ENCODE peak calls at places on chromosomes 6 and 20, in five cellular contexts. E is transverse colon, Z is tibial nerve, J is right lobe of liver, Y is breast epithelium. S is an unnamed sample.

GRCh38 chr6:109714156-109714555 is 23.1 kb downstream of the FIG4 start:
- DNase-seq in Z (no peak), J (no peak), Y (no peak), E (no peak), S (no peak)

GRCh38 chr6:32941412-32941784 is 570 bp upstream of the HLA-DMB start:
- DNase-seq in Z (no peak), Y (no peak), E (peak; percentile 32), J (no peak), S (no peak)

GRCh38 chr20:6993016-6993415 is 225.5 kb downstream of the BMP2 start:
- DNase-seq in Z (no peak), Y (no peak), E (no peak), J (no peak), S (no peak)

GRCh38 chr6:13327691-13328075 is 654 bp downstream of the TBC1D7 start:
- DNase-seq in E (no peak), J (no peak), Y (no peak), Z (no peak), S (no peak)

GRCh38 chr6:13024616-13025015 is 303.7 kb downstream of the TBC1D7 start:
- DNase-seq in Z (no peak), J (no peak), E (no peak), Y (no peak), S (no peak)

GRCh38 chr20:2797136-2797983 is 3.1 kb downstream of the CPXM1 start:
- DNase-seq in E (no peak), Z (no peak), Y (no peak), J (no peak), S (no peak)

GRCh38 chr20:3123542-3123941 is 36.1 kb downstream of the FASTKD5 start:
- DNase-seq in Z (no peak), Y (no peak), J (no peak), E (no peak), S (no peak)

GRCh38 chr6:82878812-82879211 is 186.8 kb downstream of the UBE3D start:
- DNase-seq in J (no peak), Y (no peak), Z (no peak), E (no peak), S (no peak)

GRCh38 chr6:105522626-105523322 is 119.9 kb upstream of the PREP start:
- DNase-seq in J (no peak), Z (no peak), Y (no peak), E (no peak), S (no peak)

GRCh38 chr6:82030761-82031160 is 216.8 kb downstream of the IBTK start:
- DNase-seq in J (no peak), E (no peak), Y (no peak), Z (no peak), S (no peak)

GRCh38 chr6:31042801-31043200 is 32.5 kb downstream of the MUC22 start:
- DNase-seq in Z (peak; percentile 62), J (peak; percentile 59), Y (peak; percentile 58), E (peak; percentile 26), S (no peak)

GRCh38 chr20:47642624-47643023 is 140.9 kb downstream of the NCOA3 start:
- DNase-seq in J (no peak), Z (no peak), Y (no peak), E (no peak), S (no peak)

GRCh38 chr6:161748535-161749386 is 474.9 kb upstream of the AGPAT4 start:
- DNase-seq in Y (no peak), E (peak; percentile 14), Z (peak; percentile 22), J (peak; percentile 49), S (no peak)

GRCh38 chr20:62631336-62632317 is 10.7 kb upstream of the SLCO4A1 start:
- DNase-seq in J (no peak), E (no peak), Z (no peak), Y (no peak), S (no peak)

GRCh38 chr6:15588966-15589634 is 73.7 kb downstream of the DTNBP1 start:
- DNase-seq in J (no peak), Y (no peak), E (no peak), Z (no peak), S (no peak)

GRCh38 chr20:38724603-38725457 is 544 bp downstream of the SLC32A1 start:
- DNase-seq in E (no peak), Y (no peak), J (no peak), Z (no peak), S (no peak)

GRCh38 chr6:110415297-110415916 is at the start of gene DDO:
- DNase-seq in J (peak; percentile 98), Z (peak; percentile 8), Y (peak; percentile 86), E (peak; percentile 52), S (no peak)

GRCh38 chr6:144647971-144648651 is 363.0 kb downstream of the UTRN start:
- DNase-seq in Z (no peak), E (no peak), Y (no peak), J (no peak), S (no peak)

GRCh38 chr6:16739329-16739801 is 21.9 kb downstream of the ATXN1 start:
- DNase-seq in E (no peak), J (no peak), Y (no peak), Z (no peak), S (no peak)
- H3K27ac ChIP-seq in E (peak overlapping the region; percentile 50), J (no peak overlapping the region), Y (peak overlapping the region; percentile 40), Z (no peak overlapping the region), S (peak overlapping the region; percentile 42)

GRCh38 chr6:111483736-111484654 is 977 bp upstream of the REV3L start:
- DNase-seq in Y (peak; percentile 84), Z (peak; percentile 94), J (peak; percentile 94), E (peak; percentile 92), S (peak; percentile 67)
- TF ChIP-seq POLR2A in Y (peak; percentile 72), Z (peak; percentile 47), J (peak; percentile 94), E (peak; percentile 83), S (no peak)

GRCh38 chr6:142912125-142912524 is 32.9 kb downstream of the HIVEP2 start:
- DNase-seq in Z (no peak), Y (no peak), E (no peak), J (no peak), S (no peak)

GRCh38 chr6:142913036-142913510 is 31.9 kb downstream of the HIVEP2 start:
- DNase-seq in Z (no peak), Y (no peak), E (no peak), J (no peak), S (no peak)

GRCh38 chr6:142915129-142915697 is 29.8 kb downstream of the HIVEP2 start:
- DNase-seq in J (no peak), E (no peak), Z (no peak), Y (no peak), S (no peak)

GRCh38 chr6:142914371-142914770 is 30.6 kb downstream of the HIVEP2 start:
- DNase-seq in J (no peak), Y (no peak), Z (no peak), E (no peak), S (no peak)

DNA sequence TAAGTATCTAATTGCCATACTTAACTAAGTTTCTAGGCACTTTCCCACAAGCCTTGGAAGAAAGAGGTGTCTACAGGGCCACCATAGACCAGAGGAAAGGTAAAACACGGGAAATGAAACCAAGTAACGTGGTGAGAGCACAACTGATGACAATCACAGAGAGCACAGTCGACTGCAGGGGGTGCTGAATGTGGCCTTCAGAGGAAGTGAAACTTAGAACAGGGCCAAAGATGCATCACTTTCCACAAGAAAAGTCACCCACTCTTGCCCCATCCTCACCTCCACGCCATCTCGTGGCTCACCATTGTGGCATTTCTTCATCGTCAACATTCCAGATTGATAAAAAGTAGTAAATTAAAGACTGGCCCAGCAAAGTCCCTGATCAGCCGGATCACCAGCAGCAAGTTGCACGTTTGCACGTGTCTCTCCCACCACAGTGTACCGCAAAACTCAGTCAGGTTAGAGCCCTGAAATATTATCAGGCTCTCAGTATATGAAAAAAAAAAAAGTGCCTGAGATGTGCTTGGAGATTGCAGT is 31.4 kb downstream of the HIVEP2 start:
- DNase-seq in Z (peak; percentile 12), E (peak; percentile 57), J (no peak), Y (no peak), S (no peak)
- TF ChIP-seq CTCF in Z (no peak), E (no peak), J (no peak), Y (no peak), S (no peak)

DNA sequence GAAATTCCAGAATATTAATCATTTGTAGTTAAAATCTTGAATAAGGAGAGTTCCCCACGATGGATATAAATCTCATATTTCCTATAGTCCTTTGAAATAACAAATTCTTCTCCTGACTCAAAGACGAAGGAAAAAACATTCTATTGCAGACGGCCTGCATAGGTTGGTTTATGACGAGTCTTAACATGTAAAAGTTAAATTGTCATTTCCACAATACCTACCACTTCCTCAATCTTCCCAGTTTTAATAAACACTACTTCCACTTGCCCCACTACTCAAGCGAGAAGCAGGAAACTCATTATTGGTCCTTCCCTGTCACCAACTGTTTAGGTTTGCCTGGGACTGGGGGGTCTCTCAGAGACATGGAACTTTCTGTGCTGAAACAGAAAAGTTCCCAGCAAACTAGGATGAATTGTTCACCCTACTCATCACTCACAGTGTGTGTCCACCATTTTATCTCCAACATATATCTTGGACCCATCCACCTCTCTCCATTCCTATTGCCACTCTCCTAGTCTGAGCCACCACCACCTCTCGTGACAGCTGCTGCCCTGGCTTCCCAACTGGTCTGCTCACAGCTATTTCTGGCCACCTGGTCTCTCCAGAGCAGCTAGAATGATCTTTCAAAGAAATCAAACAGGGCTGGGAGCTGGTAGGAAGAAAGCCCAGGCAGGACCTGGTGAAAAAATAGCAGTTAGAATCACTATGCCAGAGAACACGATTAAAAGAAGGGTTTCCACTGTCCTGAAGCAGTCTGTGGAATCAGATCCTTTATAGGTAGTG is 15.1 kb upstream of the ZSCAN9 start:
- DNase-seq in Y (no peak), J (no peak), Z (no peak), E (no peak), S (no peak)
- H3K27ac ChIP-seq in Y (no peak overlapping the region), J (no peak overlapping the region), Z (no peak overlapping the region), E (no peak overlapping the region), S (no peak overlapping the region)

DNA sequence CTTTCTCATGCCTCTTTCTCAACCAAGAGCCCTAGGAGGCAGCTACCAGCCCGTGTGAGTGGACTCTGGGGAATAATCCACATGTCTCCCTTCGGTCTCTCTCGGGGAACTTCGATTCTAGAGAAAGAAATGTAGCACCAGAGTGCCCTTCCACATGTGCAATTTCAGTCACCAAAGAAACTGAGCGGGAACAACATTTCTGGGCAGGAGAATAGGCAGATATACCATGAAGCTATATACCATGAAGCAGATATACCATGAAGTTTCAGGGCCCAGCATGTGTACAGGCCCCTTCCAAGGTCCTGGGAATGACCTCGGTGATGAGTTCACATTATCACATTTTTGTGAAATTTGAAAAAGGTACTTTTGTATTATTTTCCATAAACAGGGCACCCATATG is 60.8 kb downstream of the PDE10A start:
- DNase-seq in Z (no peak), J (no peak), Y (no peak), E (no peak), S (no peak)
- TF ChIP-seq POLR2A in Z (no peak), J (no peak), Y (no peak), E (no peak), S (no peak)